ENCODE peak calls at places on chromosome 5, in seven cellular contexts. T, V, A, M, U, H and X are unnamed samples.

GRCh38 chr5:170067152-170067551 is 38.5 kb upstream of the FOXI1 start:
- DNase-seq in M (no peak), U (no peak), V (no peak), A (no peak), H (no peak), T (no peak), X (no peak)

GRCh38 chr5:53071298-53071697 is 38.3 kb downstream of the MOCS2 start:
- DNase-seq in U (no peak), A (no peak), V (no peak), T (no peak), H (no peak), M (no peak), X (no peak)

GRCh38 chr5:170907758-170908157 is 45.9 kb downstream of the RANBP17 start:
- DNase-seq in T (no peak), A (no peak), H (no peak), V (no peak), U (no peak), M (peak), X (no peak)

GRCh38 chr5:134092875-134093274 is 21.6 kb upstream of the TCF7 start:
- DNase-seq in V (peak), U (no peak), M (no peak), H (no peak), A (no peak), T (no peak), X (no peak)

GRCh38 chr5:14773588-14773987 is 98.0 kb downstream of the ANKH start:
- DNase-seq in H (no peak), M (no peak), A (no peak), T (no peak), U (no peak), V (no peak), X (no peak)

GRCh38 chr5:67549947-67550346 is 353.3 kb upstream of the CD180 start:
- DNase-seq in U (no peak), A (no peak), T (no peak), H (no peak), M (no peak), V (no peak), X (no peak)

GRCh38 chr5:168818586-168818985 is 239.4 kb upstream of the PANK3 start:
- DNase-seq in H (no peak), A (no peak), M (no peak), U (no peak), V (no peak), T (no peak), X (peak)

GRCh38 chr5:73789851-73790281 is 163.9 kb downstream of the ARHGEF28 start:
- DNase-seq in U (no peak), H (no peak), T (no peak), M (no peak), A (no peak), V (no peak), X (no peak)

GRCh38 chr5:137432376-137432775 is 66.8 kb downstream of the SPOCK1 start:
- DNase-seq in H (no peak), T (no peak), M (no peak), A (no peak), U (no peak), V (no peak), X (no peak)

GRCh38 chr5:34923694-34924461 is 5.5 kb upstream of the DNAJC21 start:
- DNase-seq in V (peak), T (no peak), U (no peak), H (no peak), M (no peak), A (no peak), X (no peak)

GRCh38 chr5:151454166-151454565 is 6.8 kb downstream of the SLC36A1 start:
- DNase-seq in M (no peak), A (no peak), T (no peak), V (no peak), H (no peak), U (no peak), X (no peak)

GRCh38 chr5:32312194-32312681 is 501 bp downstream of the MTMR12 start:
- DNase-seq in T (peak), M (peak), V (peak), U (peak), H (peak), A (peak), X (peak)

GRCh38 chr5:128539038-128539429 is 989 bp upstream of the FBN2 start:
- DNase-seq in H (peak), M (no peak), T (no peak), U (no peak), A (no peak), V (peak), X (peak)

GRCh38 chr5:129917224-129917623 is 13.0 kb downstream of the CHSY3 start:
- DNase-seq in V (no peak), H (no peak), T (no peak), M (no peak), U (no peak), A (no peak), X (no peak)

GRCh38 chr5:143148461-143149170 is 254.9 kb downstream of the NR3C1 start:
- DNase-seq in V (peak), T (no peak), M (no peak), A (no peak), U (no peak), H (no peak), X (no peak)

GRCh38 chr5:29197636-29198035 is 1995.8 kb upstream of the CDH6 start:
- DNase-seq in U (no peak), A (no peak), T (no peak), H (no peak), M (no peak), V (peak), X (no peak)

GRCh38 chr5:53319306-53319705 is 161.1 kb upstream of the FST start:
- DNase-seq in U (no peak), A (no peak), H (no peak), M (no peak), T (no peak), V (peak), X (no peak)

GRCh38 chr5:122150128-122150685 is 20.9 kb downstream of the ZNF474 start:
- DNase-seq in M (no peak), T (no peak), H (no peak), U (no peak), A (no peak), V (no peak), X (no peak)

GRCh38 chr5:567664-568060 is 43.4 kb upstream of the SLC9A3 start:
- DNase-seq in M (no peak), U (no peak), T (no peak), H (peak), V (no peak), A (no peak), X (peak)

GRCh38 chr5:173795601-173796000 is 92.5 kb upstream of the CPEB4 start:
- DNase-seq in U (no peak), A (no peak), H (no peak), M (no peak), T (no peak), V (no peak), X (no peak)

GRCh38 chr5:163360681-163361080 is 76.7 kb upstream of the CCNG1 start:
- DNase-seq in U (no peak), V (no peak), A (no peak), M (no peak), T (no peak), H (no peak), X (no peak)

GRCh38 chr5:168931638-168932345 is 352.6 kb upstream of the PANK3 start:
- DNase-seq in H (no peak), U (peak), V (peak), M (no peak), T (no peak), A (no peak), X (no peak)